ENCODE peak calls at places on chromosomes 6 and 20, in four cellular contexts. One of them, this sample, is unnamed.

GRCh38 chr20:38286586-38287502 is 17.1 kb upstream of the BPI start:
- DNase-seq in adipocyte: peak
- DNase-seq in ELR: no peak
- DNase-seq in effector CD4-positive, alpha-beta T cell: no peak
- DNase-seq in this sample: no peak

GRCh38 chr20:60224914-60225313 is 266.7 kb downstream of the CDH26 start:
- DNase-seq in ELR: peak
- DNase-seq in effector CD4-positive, alpha-beta T cell: no peak
- DNase-seq in adipocyte: no peak
- DNase-seq in this sample: peak

GRCh38 chr6:143183735-143184134 is 123.0 kb downstream of the AIG1 start:
- DNase-seq in adipocyte: no peak
- DNase-seq in ELR: no peak
- DNase-seq in effector CD4-positive, alpha-beta T cell: no peak
- DNase-seq in this sample: no peak

GRCh38 chr6:129893513-129894098 is 32.5 kb upstream of the TMEM244 start:
- DNase-seq in ELR: peak
- DNase-seq in effector CD4-positive, alpha-beta T cell: no peak
- DNase-seq in adipocyte: peak
- DNase-seq in this sample: no peak

GRCh38 chr6:149060300-149060984 is 257.1 kb upstream of the TAB2 start:
- DNase-seq in adipocyte: no peak
- DNase-seq in effector CD4-positive, alpha-beta T cell: peak
- DNase-seq in ELR: no peak
- DNase-seq in this sample: no peak

GRCh38 chr6:25254671-25255070 is 24.5 kb upstream of the CARMIL1 start:
- DNase-seq in effector CD4-positive, alpha-beta T cell: no peak
- DNase-seq in adipocyte: no peak
- DNase-seq in ELR: no peak
- DNase-seq in this sample: no peak

GRCh38 chr6:144559865-144560603 is 274.9 kb downstream of the UTRN start:
- DNase-seq in effector CD4-positive, alpha-beta T cell: peak
- DNase-seq in ELR: peak
- DNase-seq in adipocyte: peak
- DNase-seq in this sample: no peak

GRCh38 chr6:25007269-25007699 is 71.5 kb upstream of the RIPOR2 start:
- DNase-seq in adipocyte: no peak
- DNase-seq in effector CD4-positive, alpha-beta T cell: no peak
- DNase-seq in ELR: no peak
- DNase-seq in this sample: no peak

GRCh38 chr6:130602151-130602770 is 224.9 kb upstream of the SMLR1 start:
- DNase-seq in adipocyte: peak
- DNase-seq in ELR: peak
- DNase-seq in effector CD4-positive, alpha-beta T cell: no peak
- DNase-seq in this sample: no peak

GRCh38 chr20:59809630-59810375 is 123.6 kb downstream of the SYCP2 start:
- DNase-seq in ELR: no peak
- DNase-seq in adipocyte: no peak
- DNase-seq in effector CD4-positive, alpha-beta T cell: no peak
- DNase-seq in this sample: no peak

GRCh38 chr6:170222498-170223471 is 68.1 kb downstream of the DLL1 start:
- DNase-seq in effector CD4-positive, alpha-beta T cell: no peak
- DNase-seq in ELR: no peak
- DNase-seq in adipocyte: no peak
- DNase-seq in this sample: peak

GRCh38 chr6:39166918-39167301 is 51.9 kb upstream of the SAYSD1 start:
- DNase-seq in ELR: no peak
- DNase-seq in effector CD4-positive, alpha-beta T cell: no peak
- DNase-seq in adipocyte: no peak
- DNase-seq in this sample: no peak

This sample was measured in NCI-H2081.